ENCODE peak calls at places on chromosomes 13 and 19, in six cellular contexts. One of them, this sample, is unnamed.

GRCh38 chr19:16368385-16369305 is 44.0 kb downstream of the KLF2 start:
- DNase-seq in thoracic aorta: no peak
- DNase-seq in uterus: no peak
- DNase-seq in mammary epithelial cell: no peak
- DNase-seq in psoas muscle: no peak
- DNase-seq in AG04450: no peak
- DNase-seq in this sample: no peak

GRCh38 chr13:108957369-108958012 is 328.1 kb downstream of the MYO16 start:
- DNase-seq in AG04450: peak
- DNase-seq in thoracic aorta: no peak
- DNase-seq in uterus: peak
- DNase-seq in psoas muscle: no peak
- DNase-seq in mammary epithelial cell: peak
- DNase-seq in this sample: peak

GRCh38 chr19:45446295-45446694 is 21.5 kb upstream of the FOSB start:
- DNase-seq in psoas muscle: no peak
- DNase-seq in thoracic aorta: no peak
- DNase-seq in mammary epithelial cell: peak
- DNase-seq in uterus: no peak
- DNase-seq in AG04450: no peak
- DNase-seq in this sample: no peak

GRCh38 chr19:2799273-2800020 is 14.1 kb downstream of the THOP1 start:
- DNase-seq in thoracic aorta: no peak
- DNase-seq in mammary epithelial cell: no peak
- DNase-seq in psoas muscle: no peak
- DNase-seq in AG04450: no peak
- DNase-seq in uterus: no peak
- DNase-seq in this sample: no peak

GRCh38 chr19:6066661-6067646 is 43.3 kb downstream of the RFX2 start:
- DNase-seq in uterus: peak
- DNase-seq in mammary epithelial cell: peak
- DNase-seq in thoracic aorta: peak
- DNase-seq in AG04450: no peak
- DNase-seq in psoas muscle: peak
- DNase-seq in this sample: peak

GRCh38 chr13:103716689-103717088 is 650.5 kb upstream of the SLC10A2 start:
- DNase-seq in psoas muscle: no peak
- DNase-seq in uterus: no peak
- DNase-seq in AG04450: no peak
- DNase-seq in thoracic aorta: no peak
- DNase-seq in mammary epithelial cell: no peak
- DNase-seq in this sample: no peak

GRCh38 chr19:5621311-5621944 is 1.1 kb downstream of the SAFB2 start:
- DNase-seq in psoas muscle: no peak
- DNase-seq in uterus: peak
- DNase-seq in thoracic aorta: no peak
- DNase-seq in mammary epithelial cell: no peak
- DNase-seq in AG04450: no peak
- DNase-seq in this sample: no peak

GRCh38 chr19:15466851-15467733 is 2.7 kb upstream of the RASAL3 start:
- DNase-seq in psoas muscle: no peak
- DNase-seq in AG04450: peak
- DNase-seq in thoracic aorta: no peak
- DNase-seq in uterus: no peak
- DNase-seq in mammary epithelial cell: no peak
- DNase-seq in this sample: no peak

GRCh38 chr19:3506384-3507340 is 551 bp downstream of the FZR1 start:
- DNase-seq in AG04450: no peak
- DNase-seq in psoas muscle: no peak
- DNase-seq in uterus: peak
- DNase-seq in mammary epithelial cell: peak
- DNase-seq in thoracic aorta: no peak
- DNase-seq in this sample: no peak

GRCh38 chr19:40588926-40589569 is 12.1 kb upstream of the LTBP4 start:
- DNase-seq in psoas muscle: no peak
- DNase-seq in thoracic aorta: no peak
- DNase-seq in mammary epithelial cell: no peak
- DNase-seq in uterus: no peak
- DNase-seq in AG04450: no peak
- DNase-seq in this sample: no peak

DNA sequence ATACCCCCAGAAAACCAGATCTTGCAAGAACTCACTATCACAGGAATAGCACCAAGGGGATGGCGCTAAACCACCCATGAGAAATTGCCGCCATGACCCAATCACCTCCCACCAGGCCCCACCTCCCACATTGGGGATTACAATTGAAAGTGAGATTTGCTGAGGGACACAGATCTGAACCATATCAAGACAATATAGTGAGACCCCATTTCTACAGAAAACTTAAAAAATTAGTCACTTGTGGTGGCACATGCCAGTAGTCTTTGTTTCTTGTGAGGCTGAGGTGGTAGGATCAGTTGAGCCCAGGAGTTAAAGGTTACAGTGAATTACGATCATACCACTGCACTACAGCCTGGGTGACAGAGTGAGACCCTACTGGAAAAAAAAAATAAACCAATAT is 9.7 kb downstream of the DNAJC15 start:
- DNase-seq in thoracic aorta: no peak
- DNase-seq in mammary epithelial cell: no peak
- DNase-seq in uterus: no peak
- DNase-seq in psoas muscle: no peak
- DNase-seq in AG04450: no peak
- DNase-seq in this sample: no peak
- H3K27ac ChIP-seq in thoracic aorta: no peak
- H3K27ac ChIP-seq in mammary epithelial cell: no peak
- H3K27ac ChIP-seq in uterus: no peak
- H3K27ac ChIP-seq in psoas muscle: no peak
- H3K27ac ChIP-seq in AG04450: no peak
- H3K27ac ChIP-seq in this sample: no peak

GRCh38 chr19:54523403-54523802 is 20.8 kb downstream of the LAIR2 start:
- DNase-seq in mammary epithelial cell: peak
- DNase-seq in thoracic aorta: no peak
- DNase-seq in AG04450: no peak
- DNase-seq in uterus: peak
- DNase-seq in psoas muscle: no peak
- DNase-seq in this sample: no peak

GRCh38 chr19:54521860-54522513 is 19.4 kb downstream of the LAIR2 start:
- DNase-seq in AG04450: no peak
- DNase-seq in mammary epithelial cell: no peak
- DNase-seq in uterus: no peak
- DNase-seq in psoas muscle: no peak
- DNase-seq in thoracic aorta: no peak
- DNase-seq in this sample: no peak

GRCh38 chr19:54517483-54517882 is 14.9 kb downstream of the LAIR2 start:
- DNase-seq in AG04450: no peak
- DNase-seq in mammary epithelial cell: peak
- DNase-seq in thoracic aorta: no peak
- DNase-seq in uterus: no peak
- DNase-seq in psoas muscle: peak
- DNase-seq in this sample: peak

GRCh38 chr19:54518844-54519243 is 16.2 kb downstream of the LAIR2 start:
- DNase-seq in thoracic aorta: no peak
- DNase-seq in psoas muscle: no peak
- DNase-seq in mammary epithelial cell: peak
- DNase-seq in AG04450: no peak
- DNase-seq in uterus: peak
- DNase-seq in this sample: no peak

GRCh38 chr19:54521022-54521859 is 18.6 kb downstream of the LAIR2 start:
- DNase-seq in AG04450: no peak
- DNase-seq in psoas muscle: no peak
- DNase-seq in thoracic aorta: no peak
- DNase-seq in mammary epithelial cell: no peak
- DNase-seq in uterus: no peak
- DNase-seq in this sample: no peak
- H3K4me3 ChIP-seq in AG04450: no peak
- H3K4me3 ChIP-seq in psoas muscle: no peak
- H3K4me3 ChIP-seq in thoracic aorta: no peak
- H3K4me3 ChIP-seq in mammary epithelial cell: no peak
- H3K4me3 ChIP-seq in uterus: no peak
- H3K4me3 ChIP-seq in this sample: no peak

GRCh38 chr13:19519049-19519448 is 42.3 kb downstream of the TPTE2 start:
- DNase-seq in uterus: no peak
- DNase-seq in AG04450: no peak
- DNase-seq in mammary epithelial cell: no peak
- DNase-seq in psoas muscle: no peak
- DNase-seq in thoracic aorta: no peak
- DNase-seq in this sample: no peak
- H3K27ac ChIP-seq in uterus: no peak
- H3K27ac ChIP-seq in AG04450: no peak
- H3K27ac ChIP-seq in mammary epithelial cell: no peak
- H3K27ac ChIP-seq in psoas muscle: no peak
- H3K27ac ChIP-seq in thoracic aorta: no peak
- H3K27ac ChIP-seq in this sample: no peak

GRCh38 chr13:51727634-51728274 is 76.2 kb downstream of the DHRS12 start:
- DNase-seq in thoracic aorta: no peak
- DNase-seq in mammary epithelial cell: no peak
- DNase-seq in uterus: no peak
- DNase-seq in psoas muscle: no peak
- DNase-seq in AG04450: no peak
- DNase-seq in this sample: no peak

GRCh38 chr13:51728275-51728673 is 75.7 kb downstream of the DHRS12 start:
- DNase-seq in uterus: no peak
- DNase-seq in AG04450: no peak
- DNase-seq in mammary epithelial cell: no peak
- DNase-seq in psoas muscle: no peak
- DNase-seq in thoracic aorta: no peak
- DNase-seq in this sample: no peak

GRCh38 chr13:51728972-51729371 is 75.0 kb downstream of the DHRS12 start:
- DNase-seq in psoas muscle: no peak
- DNase-seq in thoracic aorta: no peak
- DNase-seq in uterus: no peak
- DNase-seq in mammary epithelial cell: peak
- DNase-seq in AG04450: peak
- DNase-seq in this sample: no peak

GRCh38 chr13:51724721-51725120 is 79.2 kb downstream of the DHRS12 start:
- DNase-seq in uterus: no peak
- DNase-seq in mammary epithelial cell: no peak
- DNase-seq in psoas muscle: no peak
- DNase-seq in AG04450: no peak
- DNase-seq in thoracic aorta: no peak
- DNase-seq in this sample: no peak

GRCh38 chr13:51726446-51727185 is 77.3 kb downstream of the DHRS12 start:
- DNase-seq in mammary epithelial cell: no peak
- DNase-seq in psoas muscle: no peak
- DNase-seq in thoracic aorta: no peak
- DNase-seq in uterus: no peak
- DNase-seq in AG04450: peak
- DNase-seq in this sample: no peak
- H3K4me3 ChIP-seq in mammary epithelial cell: no peak
- H3K4me3 ChIP-seq in psoas muscle: no peak
- H3K4me3 ChIP-seq in thoracic aorta: peak
- H3K4me3 ChIP-seq in uterus: no peak
- H3K4me3 ChIP-seq in AG04450: no peak
- H3K4me3 ChIP-seq in this sample: no peak

GRCh38 chr13:59445812-59446211 is 717.9 kb downstream of the DIAPH3 start:
- DNase-seq in mammary epithelial cell: no peak
- DNase-seq in uterus: no peak
- DNase-seq in psoas muscle: no peak
- DNase-seq in thoracic aorta: no peak
- DNase-seq in AG04450: no peak
- DNase-seq in this sample: no peak
- H3K27ac ChIP-seq in mammary epithelial cell: no peak
- H3K27ac ChIP-seq in uterus: no peak
- H3K27ac ChIP-seq in psoas muscle: no peak
- H3K27ac ChIP-seq in thoracic aorta: no peak
- H3K27ac ChIP-seq in AG04450: no peak
- H3K27ac ChIP-seq in this sample: no peak

GRCh38 chr19:14363203-14364097 is 17.8 kb upstream of the ADGRE5 start:
- DNase-seq in AG04450: no peak
- DNase-seq in uterus: peak
- DNase-seq in psoas muscle: peak
- DNase-seq in thoracic aorta: peak
- DNase-seq in mammary epithelial cell: peak
- DNase-seq in this sample: no peak
- H3K4me3 ChIP-seq in AG04450: peak
- H3K4me3 ChIP-seq in uterus: no peak
- H3K4me3 ChIP-seq in psoas muscle: peak
- H3K4me3 ChIP-seq in thoracic aorta: peak
- H3K4me3 ChIP-seq in mammary epithelial cell: peak
- H3K4me3 ChIP-seq in this sample: no peak

GRCh38 chr13:98977568-98978270 is at the start of gene DOCK9:
- DNase-seq in AG04450: no peak
- DNase-seq in uterus: peak
- DNase-seq in mammary epithelial cell: peak
- DNase-seq in psoas muscle: peak
- DNase-seq in thoracic aorta: no peak
- DNase-seq in this sample: peak

GRCh38 chr13:98976338-98976737 is 1.5 kb downstream of the DOCK9 start:
- DNase-seq in mammary epithelial cell: no peak
- DNase-seq in psoas muscle: no peak
- DNase-seq in thoracic aorta: no peak
- DNase-seq in AG04450: no peak
- DNase-seq in uterus: no peak
- DNase-seq in this sample: peak

GRCh38 chr13:98978280-98978679 is 416 bp upstream of the DOCK9 start:
- DNase-seq in uterus: no peak
- DNase-seq in mammary epithelial cell: peak
- DNase-seq in psoas muscle: no peak
- DNase-seq in thoracic aorta: no peak
- DNase-seq in AG04450: peak
- DNase-seq in this sample: peak

GRCh38 chr13:98976941-98977340 is 923 bp downstream of the DOCK9 start:
- DNase-seq in uterus: no peak
- DNase-seq in AG04450: no peak
- DNase-seq in mammary epithelial cell: no peak
- DNase-seq in psoas muscle: no peak
- DNase-seq in thoracic aorta: no peak
- DNase-seq in this sample: peak

GRCh38 chr13:98979012-98979411 is 1.1 kb upstream of the DOCK9 start:
- DNase-seq in uterus: no peak
- DNase-seq in AG04450: no peak
- DNase-seq in mammary epithelial cell: no peak
- DNase-seq in psoas muscle: no peak
- DNase-seq in thoracic aorta: no peak
- DNase-seq in this sample: no peak
- H3K27ac ChIP-seq in uterus: peak
- H3K27ac ChIP-seq in AG04450: no peak
- H3K27ac ChIP-seq in mammary epithelial cell: peak
- H3K27ac ChIP-seq in psoas muscle: no peak
- H3K27ac ChIP-seq in thoracic aorta: no peak
- H3K27ac ChIP-seq in this sample: no peak

GRCh38 chr13:114068723-114069322 is 63.6 kb downstream of the RASA3 start:
- DNase-seq in uterus: peak
- DNase-seq in AG04450: peak
- DNase-seq in mammary epithelial cell: no peak
- DNase-seq in thoracic aorta: no peak
- DNase-seq in psoas muscle: no peak
- DNase-seq in this sample: no peak
- H3K4me3 ChIP-seq in uterus: no peak
- H3K4me3 ChIP-seq in AG04450: no peak
- H3K4me3 ChIP-seq in mammary epithelial cell: no peak
- H3K4me3 ChIP-seq in thoracic aorta: peak
- H3K4me3 ChIP-seq in psoas muscle: no peak
- H3K4me3 ChIP-seq in this sample: no peak

This sample was measured in SJSA1.